ENCODE peak calls at places on chromosomes 13 and 19, in seven cellular contexts. H, O, A, G, M, U and L are unnamed samples.

GRCh38 chr19:39310558-39311311 is 9.9 kb downstream of the LRFN1 start:
- DNase-seq in U (no peak), A (no peak), M (peak; percentile 78), O (no peak), H (peak; percentile 78), G (no peak), L (no peak)

GRCh38 chr19:44875666-44876418 is 15.2 kb upstream of the TOMM40 start:
- DNase-seq in U (no peak), H (no peak), A (peak; percentile 43), O (peak; percentile 21), G (no peak), M (no peak), L (no peak)

GRCh38 chr13:24218977-24219376 is 58.5 kb downstream of the SPATA13 start:
- DNase-seq in A (no peak), O (no peak), U (no peak), M (no peak), G (no peak), H (no peak), L (no peak)

GRCh38 chr19:16308081-16308480 is 16.5 kb upstream of the KLF2 start:
- DNase-seq in U (no peak), A (no peak), G (no peak), H (no peak), M (no peak), O (no peak), L (no peak)

GRCh38 chr19:10010247-10010691 is at the start of gene COL5A3:
- DNase-seq in M (no peak), A (peak; percentile 32), H (peak; percentile 59), G (no peak), O (peak; percentile 58), U (no peak), L (no peak)

GRCh38 chr13:20188649-20189553 is 3.8 kb downstream of the GJB2 start:
- DNase-seq in M (peak; percentile 67), U (no peak), G (no peak), A (no peak), H (peak; percentile 67), O (no peak), L (no peak)

GRCh38 chr19:19211499-19212432 is at the start of gene NCAN:
- DNase-seq in G (no peak), O (no peak), U (no peak), H (peak; percentile 47), A (no peak), M (peak; percentile 48), L (peak; percentile 42)

GRCh38 chr19:28633223-28634030 is 579.5 kb downstream of the UQCRFS1 start:
- DNase-seq in H (peak; percentile 81), U (peak; percentile 71), A (peak; percentile 13), O (peak; percentile 1), G (peak; percentile 39), M (peak; percentile 84), L (peak; percentile 63)

GRCh38 chr19:50432658-50433057 is at the start of gene MYBPC2:
- DNase-seq in M (no peak), U (peak; percentile 31), O (no peak), H (no peak), G (no peak), A (no peak), L (no peak)

GRCh38 chr19:35037716-35038622 is 3.6 kb upstream of the HPN start:
- DNase-seq in M (no peak), A (no peak), O (no peak), U (no peak), G (no peak), H (no peak), L (no peak)

GRCh38 chr13:50617134-50617721 is 226.3 kb downstream of the DLEU7 start:
- DNase-seq in G (no peak), O (peak; percentile 41), A (peak; percentile 29), U (no peak), H (no peak), M (no peak), L (no peak)

GRCh38 chr13:74200081-74200480 is 65.9 kb upstream of the KLF12 start:
- DNase-seq in U (no peak), M (peak; percentile 23), H (no peak), O (peak; percentile 86), A (no peak), G (no peak), L (no peak)

GRCh38 chr19:8065489-8066261 is 13.1 kb downstream of the CCL25 start:
- DNase-seq in A (no peak), H (no peak), G (no peak), O (no peak), U (no peak), M (no peak), L (no peak)

GRCh38 chr19:15252398-15253018 is 20.3 kb upstream of the EPHX3 start:
- DNase-seq in H (peak; percentile 44), M (peak; percentile 41), A (no peak), G (no peak), U (no peak), O (peak; percentile 45), L (no peak)

GRCh38 chr19:55075366-55075998 is at the start of gene EPS8L1:
- DNase-seq in M (peak; percentile 86), H (peak; percentile 94), U (peak; percentile 84), G (no peak), A (no peak), O (no peak), L (no peak)

GRCh38 chr13:30355405-30355741 is 48.0 kb upstream of the KATNAL1 start:
- DNase-seq in A (peak; percentile 24), H (peak; percentile 47), G (no peak), M (peak; percentile 63), U (peak; percentile 23), O (no peak), L (no peak)

DNA sequence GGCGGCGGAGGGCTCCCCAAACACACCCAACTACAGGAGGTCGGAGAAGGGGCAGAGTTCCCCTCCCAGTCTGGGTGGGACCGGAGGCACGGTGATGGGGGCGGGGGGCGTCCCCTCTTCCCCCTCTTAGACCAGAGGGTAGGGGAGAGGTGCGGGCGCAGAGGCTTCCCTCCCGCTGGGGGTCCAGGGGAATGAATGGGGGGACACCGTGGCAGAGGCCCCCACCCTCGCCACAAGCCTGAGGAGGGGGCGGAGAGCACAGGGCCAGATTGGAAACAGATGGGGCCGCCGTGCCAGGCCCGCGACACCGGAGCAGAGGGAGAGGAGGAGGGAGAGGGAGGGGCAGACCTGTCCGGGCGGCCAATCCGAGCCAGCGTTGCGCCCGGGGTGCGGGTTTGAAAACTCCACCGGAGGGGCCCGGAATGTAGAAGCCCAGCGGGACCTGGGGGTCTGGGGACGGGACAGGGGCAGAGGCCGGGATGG is 47.0 kb downstream of the PTPRS start:
- DNase-seq in G (no peak), U (no peak), A (peak; percentile 54), O (peak; percentile 40), H (peak; percentile 79), M (peak; percentile 68), L (peak; percentile 92)
- H3K27ac ChIP-seq in G (peak overlapping the region; percentile 72), U (no peak overlapping the region), A (no peak overlapping the region), O (peak overlapping the region; percentile 83), H (no peak overlapping the region), M (no peak overlapping the region), L (peak overlapping the region; percentile 92)

GRCh38 chr19:30053558-30053957 is 111.5 kb downstream of the URI1 start:
- DNase-seq in M (no peak), H (no peak), A (no peak), G (no peak), O (no peak), U (no peak), L (no peak)

GRCh38 chr19:30052122-30053075 is 110.4 kb downstream of the URI1 start:
- DNase-seq in A (no peak), M (no peak), O (no peak), H (no peak), G (no peak), U (no peak), L (no peak)

GRCh38 chr19:30049226-30049625 is 107.2 kb downstream of the URI1 start:
- DNase-seq in A (no peak), O (no peak), M (no peak), H (no peak), U (no peak), G (no peak), L (no peak)

GRCh38 chr19:30047355-30047895 is 105.4 kb downstream of the URI1 start:
- DNase-seq in H (no peak), G (no peak), M (no peak), U (no peak), A (no peak), O (no peak), L (no peak)

GRCh38 chr19:30049844-30050667 is 108.0 kb downstream of the URI1 start:
- DNase-seq in A (peak; percentile 49), G (no peak), O (no peak), M (no peak), H (no peak), U (no peak), L (no peak)
- H3K79me1 ChIP-seq in A (peaks cover 4% of the 10 kb centered on the region), G (no peaks in the 10 kb centered on the region), O (no peaks in the 10 kb centered on the region), M (no peaks in the 10 kb centered on the region), H (no peaks in the 10 kb centered on the region), U (no peaks in the 10 kb centered on the region), L (no peaks in the 10 kb centered on the region)

DNA sequence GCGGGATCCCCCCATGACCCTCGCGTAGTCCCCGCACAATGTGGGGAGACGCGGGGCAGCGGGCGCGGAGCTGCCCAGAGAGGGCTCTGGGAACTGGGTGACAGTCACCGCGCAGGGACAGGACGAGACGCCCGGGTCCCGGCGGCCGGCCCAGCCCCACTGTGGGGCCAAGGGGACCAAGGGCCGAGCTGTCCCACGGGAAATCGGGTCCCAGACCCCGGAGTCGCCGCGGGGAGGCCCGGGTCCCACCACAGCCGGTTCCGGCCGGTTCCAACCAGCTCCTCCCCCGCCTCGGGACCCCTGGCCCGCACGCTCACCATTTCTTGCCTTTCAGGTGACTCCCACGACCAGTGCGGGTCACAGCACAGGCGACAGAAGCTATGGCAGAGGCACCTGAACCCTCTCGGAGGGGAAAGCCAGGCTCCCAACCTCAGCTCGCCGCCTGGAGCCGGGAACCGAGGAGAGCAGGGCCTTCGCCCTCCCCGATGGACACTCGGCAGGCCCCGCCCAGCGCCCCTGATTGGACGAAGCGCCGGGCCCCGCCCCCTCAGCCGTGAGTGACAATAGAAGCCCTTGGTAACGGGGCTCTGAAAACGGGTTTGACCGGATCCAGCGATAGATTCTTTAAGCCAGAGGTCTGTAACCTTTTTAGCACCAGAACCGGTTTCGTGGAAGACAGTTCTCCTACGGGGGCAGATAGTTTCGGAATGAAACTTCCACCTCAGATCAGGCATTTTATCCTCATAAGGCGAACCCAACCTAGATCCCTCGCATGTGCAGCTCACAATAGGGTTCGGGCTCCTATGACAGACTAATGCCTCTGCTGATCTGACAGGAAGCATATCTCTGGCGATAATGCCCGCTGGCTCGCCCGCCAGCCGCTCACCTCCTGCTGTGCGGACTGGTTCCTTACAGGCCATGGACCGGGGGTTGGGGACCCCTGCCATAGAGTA is at the start of gene ZNF433:
- DNase-seq in A (peak; percentile 89), G (peak; percentile 76), O (peak; percentile 71), M (peak; percentile 98), H (peak; percentile 94), U (peak; percentile 100), L (peak; percentile 86)
- H3K27ac ChIP-seq in A (peak within 1 kb of the TSS; percentile 66), G (peak within 1 kb of the TSS; percentile 76), O (peak within 1 kb of the TSS; percentile 97), M (peak within 1 kb of the TSS; percentile 26), H (no peak within 1 kb of the TSS), U (peak within 1 kb of the TSS; percentile 97), L (peak within 1 kb of the TSS; percentile 52)

GRCh38 chr13:52137489-52137888 is 8.6 kb upstream of the NEK5 start:
- DNase-seq in H (no peak), G (no peak), U (no peak), A (no peak), M (peak; percentile 48), O (no peak), L (no peak)

GRCh38 chr13:52141299-52141698 is 12.4 kb upstream of the NEK5 start:
- DNase-seq in U (peak; percentile 1), A (no peak), O (no peak), M (peak; percentile 2), H (no peak), G (no peak), L (no peak)

DNA sequence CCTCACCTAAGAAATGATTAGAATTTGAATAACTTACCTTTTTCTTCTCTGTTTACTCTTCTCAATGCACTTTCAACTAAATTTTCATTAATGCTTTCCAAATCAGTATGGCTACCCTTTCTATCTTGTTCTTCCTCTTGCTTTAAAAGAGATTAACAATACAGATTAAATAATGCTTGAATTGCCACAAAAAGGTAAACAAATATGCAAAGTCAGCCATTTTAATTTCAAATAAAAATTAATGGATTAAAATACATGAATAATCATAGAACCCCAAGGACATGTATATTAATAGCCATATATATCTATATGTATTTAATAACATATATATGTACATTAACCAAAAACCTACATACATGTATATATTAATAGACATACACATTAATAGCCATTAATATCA is 7.9 kb upstream of the NEK5 start:
- DNase-seq in A (no peak), G (no peak), H (no peak), U (no peak), M (no peak), O (no peak), L (no peak)
- H3K79me1 ChIP-seq in A (peaks cover 2% of the 10 kb centered on the region), G (no peaks in the 10 kb centered on the region), H (no peaks in the 10 kb centered on the region), U (no peaks in the 10 kb centered on the region), M (no peaks in the 10 kb centered on the region), O (no peaks in the 10 kb centered on the region), L (no peaks in the 10 kb centered on the region)